ENCODE peak calls at places on chromosomes 1 and 21, in nine cellular contexts. R is sigmoid colon; U is activated naive CD8-positive, alpha-beta T cell treated with anti-CD3 and anti-CD28 coated beads for 36 hours; J is activated effector memory CD4-positive, alpha-beta T cell treated with anti-CD3 and anti-CD28 coated beads, Interleukin-2, amount 50 U/mL, for 16 hours; O is stimulated activated CD8-positive, alpha-beta memory T cell treated with anti-CD3 and anti-CD28 coated beads, Interleukin-7, amount 100 ng/mL, for 1 hour; B is psoas muscle; L is NCI-H510A; Y is adrenal gland; N is hypothalamus. P is an unnamed sample.

GRCh38 chr1:226598455-226598849 is 49.9 kb downstream of the STUM start:
- DNase-seq in B (no peak), L (no peak), U (no peak), R (peak), J (peak), N (no peak), Y (no peak), O (no peak), P (no peak)

GRCh38 chr1:83857108-83857507 is 141.8 kb downstream of the TTLL7 start:
- DNase-seq in O (no peak), U (no peak), N (no peak), J (no peak), L (no peak), R (no peak), B (no peak), Y (no peak), P (peak)

GRCh38 chr1:167344112-167344511 is 123.4 kb downstream of the POU2F1 start:
- DNase-seq in L (no peak), N (no peak), Y (no peak), B (no peak), J (no peak), R (no peak), O (no peak), U (no peak), P (no peak)

GRCh38 chr1:112304151-112304550 is 91.9 kb upstream of the CTTNBP2NL start:
- DNase-seq in O (no peak), B (no peak), R (no peak), Y (no peak), J (no peak), L (no peak), N (no peak), U (no peak), P (peak)

GRCh38 chr1:235503333-235504121 is 725 bp downstream of the B3GALNT2 start:
- DNase-seq in U (peak), O (peak), L (peak), Y (peak), J (no peak), B (peak), N (peak), R (peak), P (peak)

GRCh38 chr21:38619865-38620513 is 121.7 kb upstream of the ERG start:
- DNase-seq in J (no peak), R (no peak), O (no peak), N (no peak), L (no peak), U (no peak), B (peak), Y (no peak), P (no peak)

GRCh38 chr1:6998267-6998666 is 213.0 kb downstream of the CAMTA1 start:
- DNase-seq in J (no peak), O (no peak), Y (no peak), U (no peak), B (no peak), R (no peak), L (peak), N (no peak), P (no peak)

GRCh38 chr1:19866758-19867157 is 15.4 kb upstream of the OTUD3 start:
- DNase-seq in J (no peak), R (no peak), B (no peak), O (no peak), Y (no peak), U (no peak), L (no peak), N (no peak), P (no peak)

GRCh38 chr1:224432672-224433040 is 1.9 kb downstream of the WDR26 start:
- DNase-seq in U (no peak), J (no peak), R (no peak), B (no peak), L (no peak), O (no peak), Y (no peak), N (peak), P (peak)

P was measured in OCI-M1.